ENCODE peak calls at places on chromosomes 4 and X, in ten cellular contexts. One of them, this sample, is unnamed.

GRCh38 chrX:110678591-110678990 is 117.0 kb downstream of the CHRDL1 start:
- DNase-seq in breast epithelium: no peak
- DNase-seq in iris pigment epithelial cell: no peak
- DNase-seq in GM04504: no peak
- DNase-seq in activated B cell treated with CpG ODN at 0.5 μM for 24 hours: no peak
- DNase-seq in GM20000: no peak
- DNase-seq in activated CD8-positive, alpha-beta memory T cell treated with anti-CD3 and anti-CD28 coated beads, Interleukin-2, amount 50 U/mL, for 48 hours: no peak
- DNase-seq in SJSA1: no peak
- DNase-seq in cardiac muscle cell: no peak
- DNase-seq in EL: no peak
- DNase-seq in this sample: no peak

GRCh38 chrX:71214604-71215334 is 8.3 kb upstream of the GJB1 start:
- DNase-seq in GM04504: no peak
- DNase-seq in iris pigment epithelial cell: no peak
- DNase-seq in EL: no peak
- DNase-seq in breast epithelium: no peak
- DNase-seq in cardiac muscle cell: no peak
- DNase-seq in SJSA1: peak; percentile 11
- DNase-seq in GM20000: no peak
- DNase-seq in activated B cell treated with CpG ODN at 0.5 μM for 24 hours: no peak
- DNase-seq in activated CD8-positive, alpha-beta memory T cell treated with anti-CD3 and anti-CD28 coated beads, Interleukin-2, amount 50 U/mL, for 48 hours: no peak
- DNase-seq in this sample: no peak

GRCh38 chr4:185730387-185730786 is 81.6 kb downstream of the SORBS2 start:
- DNase-seq in activated CD8-positive, alpha-beta memory T cell treated with anti-CD3 and anti-CD28 coated beads, Interleukin-2, amount 50 U/mL, for 48 hours: no peak
- DNase-seq in GM20000: no peak
- DNase-seq in cardiac muscle cell: peak; percentile 71
- DNase-seq in EL: no peak
- DNase-seq in activated B cell treated with CpG ODN at 0.5 μM for 24 hours: no peak
- DNase-seq in SJSA1: no peak
- DNase-seq in breast epithelium: no peak
- DNase-seq in GM04504: no peak
- DNase-seq in iris pigment epithelial cell: peak; percentile 81
- DNase-seq in this sample: no peak

GRCh38 chr4:82450966-82451755 is 20.8 kb downstream of the ENOPH1 start:
- DNase-seq in GM20000: no peak
- DNase-seq in SJSA1: no peak
- DNase-seq in breast epithelium: no peak
- DNase-seq in iris pigment epithelial cell: no peak
- DNase-seq in cardiac muscle cell: no peak
- DNase-seq in GM04504: no peak
- DNase-seq in activated CD8-positive, alpha-beta memory T cell treated with anti-CD3 and anti-CD28 coated beads, Interleukin-2, amount 50 U/mL, for 48 hours: no peak
- DNase-seq in activated B cell treated with CpG ODN at 0.5 μM for 24 hours: no peak
- DNase-seq in EL: no peak
- DNase-seq in this sample: no peak

GRCh38 chr4:67558493-67558892 is at the start of gene STAP1:
- DNase-seq in breast epithelium: no peak
- DNase-seq in activated B cell treated with CpG ODN at 0.5 μM for 24 hours: peak; percentile 27
- DNase-seq in EL: no peak
- DNase-seq in iris pigment epithelial cell: no peak
- DNase-seq in activated CD8-positive, alpha-beta memory T cell treated with anti-CD3 and anti-CD28 coated beads, Interleukin-2, amount 50 U/mL, for 48 hours: no peak
- DNase-seq in GM20000: peak; percentile 22
- DNase-seq in SJSA1: no peak
- DNase-seq in GM04504: no peak
- DNase-seq in cardiac muscle cell: no peak
- DNase-seq in this sample: no peak

GRCh38 chr4:87092389-87093141 is 127.9 kb downstream of the KLHL8 start:
- DNase-seq in activated B cell treated with CpG ODN at 0.5 μM for 24 hours: no peak
- DNase-seq in EL: peak; percentile 84
- DNase-seq in SJSA1: no peak
- DNase-seq in breast epithelium: peak; percentile 80
- DNase-seq in cardiac muscle cell: peak; percentile 88
- DNase-seq in GM20000: peak; percentile 22
- DNase-seq in activated CD8-positive, alpha-beta memory T cell treated with anti-CD3 and anti-CD28 coated beads, Interleukin-2, amount 50 U/mL, for 48 hours: no peak
- DNase-seq in GM04504: peak; percentile 55
- DNase-seq in iris pigment epithelial cell: peak; percentile 93
- DNase-seq in this sample: no peak

GRCh38 chr4:109631709-109632108 is 71.5 kb downstream of the CASP6 start:
- DNase-seq in EL: no peak
- DNase-seq in activated B cell treated with CpG ODN at 0.5 μM for 24 hours: no peak
- DNase-seq in SJSA1: no peak
- DNase-seq in activated CD8-positive, alpha-beta memory T cell treated with anti-CD3 and anti-CD28 coated beads, Interleukin-2, amount 50 U/mL, for 48 hours: no peak
- DNase-seq in breast epithelium: no peak
- DNase-seq in iris pigment epithelial cell: peak; percentile 42
- DNase-seq in cardiac muscle cell: peak; percentile 48
- DNase-seq in GM20000: no peak
- DNase-seq in GM04504: no peak
- DNase-seq in this sample: no peak

GRCh38 chrX:71871367-71871766 is 39.3 kb upstream of the NHSL2 start:
- DNase-seq in iris pigment epithelial cell: peak; percentile 18
- DNase-seq in activated CD8-positive, alpha-beta memory T cell treated with anti-CD3 and anti-CD28 coated beads, Interleukin-2, amount 50 U/mL, for 48 hours: peak; percentile 50
- DNase-seq in GM04504: no peak
- DNase-seq in breast epithelium: no peak
- DNase-seq in SJSA1: no peak
- DNase-seq in EL: no peak
- DNase-seq in activated B cell treated with CpG ODN at 0.5 μM for 24 hours: no peak
- DNase-seq in cardiac muscle cell: peak; percentile 60
- DNase-seq in GM20000: no peak
- DNase-seq in this sample: no peak

GRCh38 chr4:94581766-94582165 is 130.0 kb downstream of the PDLIM5 start:
- DNase-seq in cardiac muscle cell: no peak
- DNase-seq in GM04504: no peak
- DNase-seq in SJSA1: no peak
- DNase-seq in GM20000: no peak
- DNase-seq in activated B cell treated with CpG ODN at 0.5 μM for 24 hours: no peak
- DNase-seq in EL: no peak
- DNase-seq in activated CD8-positive, alpha-beta memory T cell treated with anti-CD3 and anti-CD28 coated beads, Interleukin-2, amount 50 U/mL, for 48 hours: no peak
- DNase-seq in iris pigment epithelial cell: no peak
- DNase-seq in breast epithelium: no peak
- DNase-seq in this sample: no peak

This sample was measured in NCI-H526 treated with DMSO at 0.1 percent for 48 hours.